ENCODE peak calls at places on chromosome 14, in eight cellular contexts. F is PC-3, R is neural progenitor cell, A is OCI-LY7, Z is hepatocyte, C is SK-N-SH, V is MM.1S, W is HCT116. H is an unnamed sample.

GRCh38 chr14:58398495-58398894 is 2.8 kb downstream of the TOMM20L start:
- DNase-seq in W (no peak), R (no peak), C (no peak), A (no peak), F (no peak), V (no peak), Z (no peak), H (no peak)

GRCh38 chr14:61184117-61184516 is 97.0 kb downstream of the TMEM30B start:
- DNase-seq in F (peak), Z (no peak), A (no peak), R (no peak), W (no peak), C (no peak), V (no peak), H (no peak)

GRCh38 chr14:51963164-51963733 is 26.1 kb upstream of the RTRAF start:
- DNase-seq in W (no peak), V (no peak), Z (no peak), F (no peak), A (no peak), R (no peak), C (no peak), H (no peak)

GRCh38 chr14:39617537-39617936 is 185.3 kb upstream of the FBXO33 start:
- DNase-seq in A (no peak), W (no peak), R (no peak), Z (no peak), C (no peak), F (peak), V (no peak), H (no peak)

GRCh38 chr14:51260225-51260624 is 20.2 kb downstream of the TMX1 start:
- DNase-seq in V (no peak), W (no peak), F (no peak), Z (no peak), R (no peak), C (no peak), A (no peak), H (no peak)

GRCh38 chr14:66476964-66477363 is 9.2 kb upstream of the CCDC196 start:
- DNase-seq in F (peak), W (no peak), Z (no peak), C (peak), A (no peak), R (no peak), V (no peak), H (no peak)

GRCh38 chr14:68780358-68781160 is 12.3 kb downstream of the ZFP36L1 start:
- DNase-seq in Z (peak), C (no peak), V (no peak), R (peak), A (peak), W (no peak), F (peak), H (no peak)

GRCh38 chr14:35944847-35945246 is 118.7 kb downstream of the BRMS1L start:
- DNase-seq in V (peak), R (peak), W (peak), Z (peak), F (peak), A (peak), C (peak), H (peak)

GRCh38 chr14:100406505-100407131 is 83.5 kb downstream of the SLC25A47 start:
- DNase-seq in F (peak), Z (peak), A (no peak), C (no peak), R (no peak), W (no peak), V (no peak), H (no peak)

GRCh38 chr14:54023027-54023426 is 66.4 kb upstream of the BMP4 start:
- DNase-seq in W (no peak), A (no peak), F (no peak), V (peak), Z (no peak), R (no peak), C (no peak), H (no peak)

GRCh38 chr14:24282736-24283135 is 11.3 kb upstream of the RABGGTA start:
- DNase-seq in A (no peak), C (no peak), F (no peak), Z (no peak), V (no peak), W (no peak), R (no peak), H (no peak)

GRCh38 chr14:92903359-92903758 is 19.6 kb upstream of the CHGA start:
- DNase-seq in Z (no peak), V (no peak), R (no peak), A (no peak), W (no peak), C (no peak), F (no peak), H (no peak)

GRCh38 chr14:95445161-95445560 is 71.3 kb downstream of the SYNE3 start:
- DNase-seq in F (peak), C (peak), Z (no peak), V (no peak), W (no peak), A (no peak), R (no peak), H (no peak)

GRCh38 chr14:33441633-33442032 is 503.0 kb downstream of the NPAS3 start:
- DNase-seq in A (no peak), F (no peak), V (no peak), R (no peak), W (no peak), C (no peak), Z (no peak), H (no peak)

GRCh38 chr14:100780646-100781355 is 45.1 kb upstream of the MEG3 start:
- DNase-seq in V (no peak), A (no peak), W (no peak), R (no peak), C (no peak), Z (no peak), F (no peak), H (no peak)

GRCh38 chr14:36091096-36091495 is 85.4 kb downstream of the PTCSC3 start:
- DNase-seq in W (peak), R (no peak), C (no peak), F (peak), A (no peak), Z (peak), V (no peak), H (no peak)

GRCh38 chr14:51176819-51177218 is 63.2 kb upstream of the TMX1 start:
- DNase-seq in F (no peak), W (no peak), V (no peak), R (peak), Z (no peak), A (no peak), C (no peak), H (peak)

GRCh38 chr14:76421662-76422061 is 45.7 kb downstream of the ESRRB start:
- DNase-seq in C (peak), F (no peak), R (no peak), Z (no peak), V (no peak), A (no peak), W (no peak), H (peak)
- TF ChIP-seq EZH2phosphoT487 in C (no peak), F (no peak), R (no peak), Z (no peak), V (no peak), A (no peak), W (no peak), H (no peak)

GRCh38 chr14:29301571-29301970 is 535.0 kb downstream of the FOXG1 start:
- DNase-seq in V (no peak), C (no peak), F (no peak), R (no peak), Z (no peak), W (no peak), A (no peak), H (no peak)
- TF ChIP-seq CTCF in V (no peak), C (no peak), F (no peak), R (no peak), Z (no peak), W (no peak), A (no peak), H (no peak)

GRCh38 chr14:22449612-22449930 is 139.5 kb downstream of the DAD1 start:
- DNase-seq in W (no peak), C (no peak), R (no peak), Z (no peak), F (no peak), A (no peak), V (no peak), H (no peak)

GRCh38 chr14:22448035-22448904 is 140.8 kb downstream of the DAD1 start:
- DNase-seq in Z (no peak), C (no peak), V (no peak), F (no peak), A (peak), W (no peak), R (no peak), H (no peak)

GRCh38 chr14:22450266-22450665 is 138.8 kb downstream of the DAD1 start:
- DNase-seq in F (no peak), Z (no peak), A (no peak), C (no peak), R (no peak), V (no peak), W (no peak), H (no peak)

GRCh38 chr14:22452330-22452729 is 136.7 kb downstream of the DAD1 start:
- DNase-seq in V (no peak), C (no peak), R (no peak), Z (no peak), W (no peak), A (no peak), F (no peak), H (no peak)

GRCh38 chr14:22448905-22449611 is 140.0 kb downstream of the DAD1 start:
- DNase-seq in A (peak), Z (no peak), V (no peak), W (no peak), F (peak), C (no peak), R (no peak), H (no peak)
- TF ChIP-seq EZH2phosphoT487 in A (no peak), Z (no peak), V (no peak), W (no peak), F (no peak), C (no peak), R (no peak), H (no peak)

GRCh38 chr14:102873546-102874061 is 48.9 kb upstream of the AMN start:
- DNase-seq in F (no peak), R (no peak), C (no peak), Z (peak), W (no peak), A (no peak), V (no peak), H (no peak)

GRCh38 chr14:102875652-102876051 is 46.8 kb upstream of the AMN start:
- DNase-seq in F (no peak), R (no peak), W (no peak), Z (no peak), A (no peak), V (no peak), C (no peak), H (no peak)

GRCh38 chr14:102878970-102879460 is 43.4 kb upstream of the AMN start:
- DNase-seq in W (no peak), F (no peak), C (no peak), A (no peak), V (no peak), R (no peak), Z (peak), H (no peak)

GRCh38 chr14:102882233-102882906 is 40.1 kb upstream of the AMN start:
- DNase-seq in A (no peak), V (no peak), R (no peak), C (peak), W (no peak), Z (no peak), F (no peak), H (no peak)

GRCh38 chr14:102878174-102878969 is 44.1 kb upstream of the AMN start:
- DNase-seq in V (no peak), Z (no peak), A (peak), W (no peak), R (no peak), F (no peak), C (no peak), H (peak)
- TF ChIP-seq CTCF in V (no peak), Z (peak), A (peak), W (peak), R (no peak), F (peak), C (no peak), H (peak)